ENCODE peak calls at places on chromosomes 7 and 10, in six cellular contexts. One of them, this sample, is unnamed. For H3K4me1, the result is how much of the 10 kb centered on the place peaks cover.

GRCh38 chr7:151330656-151331055 is 11.0 kb upstream of the NUB1 start:
- DNase-seq in right cardiac atrium: no peak
- DNase-seq in lung: no peak
- DNase-seq in cardiac muscle cell: no peak
- DNase-seq in thoracic aorta: no peak
- DNase-seq in heart left ventricle: no peak
- DNase-seq in this sample: peak

GRCh38 chr10:73759512-73760115 is 15.4 kb downstream of the SEC24C start:
- DNase-seq in right cardiac atrium: no peak
- DNase-seq in cardiac muscle cell: no peak
- DNase-seq in lung: peak
- DNase-seq in thoracic aorta: no peak
- DNase-seq in heart left ventricle: no peak
- DNase-seq in this sample: no peak

GRCh38 chr7:80129785-80130184 is 4.8 kb upstream of the GNAI1 start:
- DNase-seq in heart left ventricle: no peak
- DNase-seq in lung: no peak
- DNase-seq in cardiac muscle cell: no peak
- DNase-seq in right cardiac atrium: no peak
- DNase-seq in thoracic aorta: no peak
- DNase-seq in this sample: no peak

GRCh38 chr7:135186841-135187253 is 16.3 kb upstream of the CYREN start:
- DNase-seq in lung: no peak
- DNase-seq in cardiac muscle cell: no peak
- DNase-seq in thoracic aorta: no peak
- DNase-seq in heart left ventricle: no peak
- DNase-seq in right cardiac atrium: peak
- DNase-seq in this sample: no peak

GRCh38 chr7:86818903-86819302 is 175.2 kb downstream of the GRM3 start:
- DNase-seq in lung: no peak
- DNase-seq in cardiac muscle cell: no peak
- DNase-seq in heart left ventricle: no peak
- DNase-seq in thoracic aorta: no peak
- DNase-seq in right cardiac atrium: no peak
- DNase-seq in this sample: no peak

GRCh38 chr10:67676208-67676825 is 19.7 kb downstream of the CTNNA3 start:
- DNase-seq in cardiac muscle cell: no peak
- DNase-seq in lung: no peak
- DNase-seq in thoracic aorta: no peak
- DNase-seq in heart left ventricle: no peak
- DNase-seq in right cardiac atrium: no peak
- DNase-seq in this sample: no peak

GRCh38 chr10:48247680-48248079 is 26.8 kb downstream of the FRMPD2 start:
- DNase-seq in right cardiac atrium: no peak
- DNase-seq in thoracic aorta: no peak
- DNase-seq in cardiac muscle cell: no peak
- DNase-seq in heart left ventricle: no peak
- DNase-seq in lung: no peak
- DNase-seq in this sample: no peak

GRCh38 chr10:52216852-52217251 is 97.2 kb upstream of the DKK1 start:
- DNase-seq in right cardiac atrium: no peak
- DNase-seq in cardiac muscle cell: peak
- DNase-seq in thoracic aorta: no peak
- DNase-seq in lung: no peak
- DNase-seq in heart left ventricle: no peak
- DNase-seq in this sample: no peak

GRCh38 chr10:30357806-30358205 is 8.7 kb upstream of the MTPAP start:
- DNase-seq in cardiac muscle cell: no peak
- DNase-seq in thoracic aorta: no peak
- DNase-seq in lung: no peak
- DNase-seq in right cardiac atrium: no peak
- DNase-seq in heart left ventricle: no peak
- DNase-seq in this sample: no peak

GRCh38 chr7:87223666-87224065 is 4.1 kb upstream of the TMEM243 start:
- DNase-seq in cardiac muscle cell: no peak
- DNase-seq in thoracic aorta: no peak
- DNase-seq in right cardiac atrium: no peak
- DNase-seq in heart left ventricle: no peak
- DNase-seq in lung: no peak
- DNase-seq in this sample: no peak

GRCh38 chr7:30470163-30470770 is 8.3 kb downstream of the NOD1 start:
- DNase-seq in lung: no peak
- DNase-seq in right cardiac atrium: peak
- DNase-seq in cardiac muscle cell: peak
- DNase-seq in heart left ventricle: peak
- DNase-seq in thoracic aorta: peak
- DNase-seq in this sample: peak

GRCh38 chr7:131620673-131621609 is 64.5 kb upstream of the PODXL start:
- DNase-seq in lung: no peak
- DNase-seq in right cardiac atrium: no peak
- DNase-seq in heart left ventricle: no peak
- DNase-seq in cardiac muscle cell: peak
- DNase-seq in thoracic aorta: no peak
- DNase-seq in this sample: peak

GRCh38 chr10:62732841-62733653 is 71.5 kb upstream of the ADO start:
- DNase-seq in lung: no peak
- DNase-seq in heart left ventricle: no peak
- DNase-seq in right cardiac atrium: no peak
- DNase-seq in cardiac muscle cell: peak
- DNase-seq in thoracic aorta: no peak
- DNase-seq in this sample: no peak

GRCh38 chr10:11533328-11533781 is 78.1 kb downstream of the USP6NL start:
- DNase-seq in thoracic aorta: no peak
- DNase-seq in lung: no peak
- DNase-seq in heart left ventricle: no peak
- DNase-seq in right cardiac atrium: no peak
- DNase-seq in cardiac muscle cell: peak
- DNase-seq in this sample: no peak

GRCh38 chr7:142581341-142581740 is 167.9 kb upstream of the PRSS1 start:
- DNase-seq in lung: no peak
- DNase-seq in heart left ventricle: no peak
- DNase-seq in right cardiac atrium: no peak
- DNase-seq in cardiac muscle cell: no peak
- DNase-seq in thoracic aorta: no peak
- DNase-seq in this sample: no peak

GRCh38 chr10:8063128-8063908 is 8.8 kb downstream of the GATA3 start:
- DNase-seq in heart left ventricle: no peak
- DNase-seq in lung: no peak
- DNase-seq in cardiac muscle cell: no peak
- DNase-seq in right cardiac atrium: no peak
- DNase-seq in thoracic aorta: no peak
- DNase-seq in this sample: no peak

GRCh38 chr7:17564678-17565209 is 266.3 kb downstream of the AHR start:
- DNase-seq in right cardiac atrium: no peak
- DNase-seq in lung: no peak
- DNase-seq in heart left ventricle: no peak
- DNase-seq in cardiac muscle cell: peak
- DNase-seq in thoracic aorta: no peak
- DNase-seq in this sample: peak

GRCh38 chr7:158672975-158673374 is 31.6 kb downstream of the NCAPG2 start:
- DNase-seq in right cardiac atrium: no peak
- DNase-seq in lung: no peak
- DNase-seq in cardiac muscle cell: no peak
- DNase-seq in heart left ventricle: no peak
- DNase-seq in thoracic aorta: no peak
- DNase-seq in this sample: peak

GRCh38 chr10:129580010-129580409 is 113.0 kb downstream of the MGMT start:
- DNase-seq in heart left ventricle: no peak
- DNase-seq in right cardiac atrium: no peak
- DNase-seq in cardiac muscle cell: no peak
- DNase-seq in thoracic aorta: no peak
- DNase-seq in lung: no peak
- DNase-seq in this sample: no peak

GRCh38 chr7:95434501-95435421 is at the start of gene PON2:
- DNase-seq in thoracic aorta: peak
- DNase-seq in cardiac muscle cell: peak
- DNase-seq in heart left ventricle: peak
- DNase-seq in right cardiac atrium: peak
- DNase-seq in lung: peak
- DNase-seq in this sample: peak

GRCh38 chr7:151245360-151246160 is 2.9 kb downstream of the SMARCD3 start:
- DNase-seq in right cardiac atrium: peak
- DNase-seq in heart left ventricle: no peak
- DNase-seq in cardiac muscle cell: no peak
- DNase-seq in thoracic aorta: no peak
- DNase-seq in lung: no peak
- DNase-seq in this sample: no peak

GRCh38 chr7:139192014-139192706 is 38.9 kb upstream of the UBN2 start:
- DNase-seq in thoracic aorta: no peak
- DNase-seq in heart left ventricle: no peak
- DNase-seq in right cardiac atrium: no peak
- DNase-seq in cardiac muscle cell: no peak
- DNase-seq in lung: no peak
- DNase-seq in this sample: no peak

GRCh38 chr7:28542410-28542809 is 130.1 kb downstream of the CREB5 start:
- DNase-seq in right cardiac atrium: no peak
- DNase-seq in thoracic aorta: no peak
- DNase-seq in heart left ventricle: no peak
- DNase-seq in cardiac muscle cell: no peak
- DNase-seq in lung: no peak
- DNase-seq in this sample: no peak

GRCh38 chr10:106481598-106481997 is 682.9 kb downstream of the SORCS1 start:
- DNase-seq in lung: no peak
- DNase-seq in right cardiac atrium: no peak
- DNase-seq in cardiac muscle cell: no peak
- DNase-seq in heart left ventricle: no peak
- DNase-seq in thoracic aorta: no peak
- DNase-seq in this sample: no peak

GRCh38 chr7:106779877-106780276 is 85.2 kb upstream of the PIK3CG start:
- DNase-seq in thoracic aorta: no peak
- DNase-seq in cardiac muscle cell: no peak
- DNase-seq in right cardiac atrium: no peak
- DNase-seq in heart left ventricle: no peak
- DNase-seq in lung: no peak
- DNase-seq in this sample: no peak

GRCh38 chr10:54064215-54064614 is 736.8 kb downstream of the PCDH15 start:
- DNase-seq in right cardiac atrium: peak
- DNase-seq in cardiac muscle cell: no peak
- DNase-seq in lung: no peak
- DNase-seq in heart left ventricle: no peak
- DNase-seq in thoracic aorta: no peak
- DNase-seq in this sample: no peak

GRCh38 chr10:127492607-127493250 is 56.4 kb upstream of the NPS start:
- DNase-seq in lung: no peak
- DNase-seq in thoracic aorta: no peak
- DNase-seq in cardiac muscle cell: no peak
- DNase-seq in heart left ventricle: no peak
- DNase-seq in right cardiac atrium: no peak
- DNase-seq in this sample: no peak

GRCh38 chr10:8835453-8836167 is 781.1 kb downstream of the GATA3 start:
- DNase-seq in thoracic aorta: no peak
- DNase-seq in lung: no peak
- DNase-seq in right cardiac atrium: no peak
- DNase-seq in heart left ventricle: no peak
- DNase-seq in cardiac muscle cell: no peak
- DNase-seq in this sample: no peak

GRCh38 chr10:92691591-92692084 is 1.9 kb downstream of the HHEX start:
- DNase-seq in heart left ventricle: peak
- DNase-seq in thoracic aorta: no peak
- DNase-seq in cardiac muscle cell: no peak
- DNase-seq in lung: peak
- DNase-seq in right cardiac atrium: peak
- DNase-seq in this sample: no peak

GRCh38 chr7:106418094-106418493 is 133.3 kb upstream of the NAMPT start:
- DNase-seq in cardiac muscle cell: peak
- DNase-seq in lung: no peak
- DNase-seq in thoracic aorta: no peak
- DNase-seq in heart left ventricle: no peak
- DNase-seq in right cardiac atrium: no peak
- DNase-seq in this sample: no peak

GRCh38 chr10:53716156-53716555 is 943.6 kb upstream of the MBL2 start:
- DNase-seq in thoracic aorta: no peak
- DNase-seq in cardiac muscle cell: no peak
- DNase-seq in lung: no peak
- DNase-seq in right cardiac atrium: no peak
- DNase-seq in heart left ventricle: no peak
- DNase-seq in this sample: no peak

GRCh38 chr7:129368389-129368986 is 65.7 kb upstream of the STRIP2 start:
- DNase-seq in heart left ventricle: no peak
- DNase-seq in cardiac muscle cell: no peak
- DNase-seq in right cardiac atrium: no peak
- DNase-seq in lung: no peak
- DNase-seq in thoracic aorta: no peak
- DNase-seq in this sample: no peak
- H3K4me3 ChIP-seq in heart left ventricle: no peak
- H3K4me3 ChIP-seq in cardiac muscle cell: no peak
- H3K4me3 ChIP-seq in right cardiac atrium: no peak
- H3K4me3 ChIP-seq in lung: peak
- H3K4me3 ChIP-seq in thoracic aorta: no peak
- H3K4me3 ChIP-seq in this sample: no peak

GRCh38 chr10:31961675-31962074 is 33.0 kb upstream of the ARHGAP12 start:
- DNase-seq in thoracic aorta: no peak
- DNase-seq in lung: no peak
- DNase-seq in cardiac muscle cell: peak
- DNase-seq in heart left ventricle: no peak
- DNase-seq in right cardiac atrium: no peak
- DNase-seq in this sample: peak
- H3K4me1 ChIP-seq in thoracic aorta: under half
- H3K4me1 ChIP-seq in lung: under half
- H3K4me1 ChIP-seq in cardiac muscle cell: under half
- H3K4me1 ChIP-seq in heart left ventricle: under half
- H3K4me1 ChIP-seq in right cardiac atrium: under half
- H3K4me1 ChIP-seq in this sample: under half

DNA sequence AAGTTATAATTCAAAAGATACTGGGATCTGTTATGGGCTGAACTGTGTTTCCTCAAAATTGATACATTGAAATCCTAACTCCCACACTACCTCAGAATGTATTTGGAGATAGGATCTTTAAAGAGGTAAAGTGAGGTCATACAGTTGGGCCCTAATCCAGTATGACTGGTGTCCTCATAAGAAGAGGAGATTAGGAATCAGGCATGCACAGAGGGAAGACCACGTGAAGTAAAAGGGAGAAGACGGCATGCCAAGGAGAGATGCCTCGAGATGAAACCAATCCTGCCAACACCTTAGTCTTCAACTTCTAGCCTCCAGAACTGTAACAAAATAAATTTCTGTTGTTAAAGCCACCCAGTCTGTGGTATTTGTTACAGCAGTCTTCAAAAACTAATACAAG is 5.9 kb upstream of the CFAP69 start:
- DNase-seq in thoracic aorta: no peak
- DNase-seq in heart left ventricle: no peak
- DNase-seq in lung: no peak
- DNase-seq in cardiac muscle cell: no peak
- DNase-seq in right cardiac atrium: no peak
- DNase-seq in this sample: no peak
- H3K4me3 ChIP-seq in thoracic aorta: no peak
- H3K4me3 ChIP-seq in heart left ventricle: no peak
- H3K4me3 ChIP-seq in lung: no peak
- H3K4me3 ChIP-seq in cardiac muscle cell: no peak
- H3K4me3 ChIP-seq in right cardiac atrium: no peak
- H3K4me3 ChIP-seq in this sample: no peak

DNA sequence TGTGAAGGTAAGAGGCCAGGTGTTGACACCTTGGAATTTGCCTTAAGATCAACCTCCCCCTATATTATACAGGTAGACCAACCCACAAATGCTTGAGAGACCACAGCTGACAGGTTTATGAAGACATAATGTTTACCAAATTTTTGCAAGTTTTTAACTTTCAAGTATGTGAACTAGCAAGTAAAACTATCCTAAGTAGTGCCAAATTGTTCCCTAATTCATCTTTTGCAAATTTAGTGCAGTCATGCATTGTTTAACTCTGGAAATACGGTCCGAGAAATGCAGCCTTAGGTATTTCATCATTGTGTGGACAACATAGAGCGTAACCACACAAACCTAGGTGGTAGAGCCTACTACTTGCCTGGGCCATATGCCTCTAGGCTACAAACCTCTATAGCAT is 10.7 kb downstream of the UPP1 start:
- DNase-seq in right cardiac atrium: no peak
- DNase-seq in cardiac muscle cell: no peak
- DNase-seq in thoracic aorta: no peak
- DNase-seq in heart left ventricle: no peak
- DNase-seq in lung: no peak
- DNase-seq in this sample: no peak
- H3K4me1 ChIP-seq in right cardiac atrium: under half
- H3K4me1 ChIP-seq in cardiac muscle cell: under half
- H3K4me1 ChIP-seq in thoracic aorta: under half
- H3K4me1 ChIP-seq in heart left ventricle: under half
- H3K4me1 ChIP-seq in lung: under half
- H3K4me1 ChIP-seq in this sample: under half

This sample was measured in SJSA1.